ENCODE peak calls at places on chromosomes 2 and 18, in nine cellular contexts. J, O, D, W, F, U, Y, I and H are unnamed samples.

GRCh38 chr18:6482198-6482977 is 67.7 kb upstream of the L3MBTL4 start:
- DNase-seq in W (peak), U (peak), D (peak), O (peak), F (peak), Y (peak), J (peak), I (peak), H (peak)

GRCh38 chr2:239908308-239908707 is 116.8 kb downstream of the NDUFA10 start:
- DNase-seq in U (no peak), J (no peak), Y (no peak), O (no peak), F (no peak), W (no peak), D (no peak), I (no peak), H (no peak)

GRCh38 chr2:104431701-104432121 is 422.2 kb upstream of the POU3F3 start:
- DNase-seq in J (no peak), F (no peak), D (no peak), Y (no peak), O (peak), W (no peak), U (no peak), I (no peak), H (no peak)

GRCh38 chr2:10208736-10209135 is 86.2 kb downstream of the RRM2 start:
- DNase-seq in J (no peak), F (no peak), Y (no peak), D (no peak), W (no peak), O (no peak), U (no peak), I (no peak), H (peak)

GRCh38 chr18:49016648-49017539 is 66.1 kb upstream of the SMAD7 start:
- DNase-seq in J (peak), W (peak), F (peak), I (no peak), Y (peak), U (peak), D (peak), O (peak), H (peak)

GRCh38 chr18:31245820-31246219 is 72.1 kb upstream of the DSG1 start:
- DNase-seq in U (no peak), Y (no peak), O (peak), W (no peak), J (no peak), I (no peak), F (no peak), D (no peak), H (no peak)

GRCh38 chr2:227655454-227655853 is 11.2 kb upstream of the SCYGR5 start:
- DNase-seq in D (no peak), W (peak), F (no peak), O (peak), Y (no peak), J (no peak), U (no peak), I (no peak), H (peak)

GRCh38 chr2:201261471-201261870 is 1.1 kb downstream of the CASP8 start:
- DNase-seq in J (no peak), F (no peak), D (no peak), O (no peak), W (no peak), U (no peak), Y (no peak), I (no peak), H (no peak)

GRCh38 chr2:182133195-182133891 is 147.7 kb downstream of the PPP1R1C start:
- DNase-seq in J (no peak), U (no peak), W (peak), D (no peak), F (no peak), Y (no peak), O (peak), I (no peak), H (peak)

GRCh38 chr18:32081881-32082280 is 9.8 kb upstream of the RNF138 start:
- DNase-seq in O (peak), Y (no peak), U (no peak), W (no peak), I (no peak), J (no peak), D (no peak), F (no peak), H (no peak)

GRCh38 chr2:240461471-240462072 is 26.1 kb downstream of the GPC1 start:
- DNase-seq in I (no peak), W (no peak), D (no peak), Y (no peak), J (no peak), U (peak), O (no peak), F (peak), H (no peak)

GRCh38 chr2:143347303-143347702 is 218.1 kb downstream of the ARHGAP15 start:
- DNase-seq in D (no peak), O (no peak), J (no peak), U (no peak), Y (no peak), I (no peak), F (no peak), W (no peak), H (no peak)

GRCh38 chr2:69298261-69298660 is 88.8 kb downstream of the GFPT1 start:
- DNase-seq in F (no peak), I (no peak), O (peak), D (no peak), J (no peak), W (peak), Y (no peak), U (no peak), H (peak)

GRCh38 chr2:10252202-10252601 is 50.5 kb upstream of the HPCAL1 start:
- DNase-seq in Y (no peak), J (no peak), F (no peak), D (no peak), O (no peak), W (no peak), I (no peak), U (peak), H (no peak)

GRCh38 chr18:21740724-21741510 is at the start of gene MIB1:
- DNase-seq in W (peak), Y (no peak), F (peak), U (peak), I (peak), O (no peak), D (peak), J (no peak), H (peak)

GRCh38 chr2:62587616-62588015 is 81.6 kb upstream of the TMEM17 start:
- DNase-seq in D (no peak), U (no peak), F (no peak), J (no peak), I (no peak), Y (no peak), O (no peak), W (no peak), H (no peak)

GRCh38 chr18:46867471-46868170 is 49.7 kb downstream of the PIAS2 start:
- DNase-seq in W (no peak), J (no peak), O (no peak), Y (no peak), I (no peak), F (no peak), U (no peak), D (no peak), H (no peak)

GRCh38 chr18:74590606-74591005 is 7.1 kb upstream of the ZNF407 start:
- DNase-seq in I (no peak), W (no peak), Y (no peak), O (no peak), U (no peak), J (no peak), D (no peak), F (no peak), H (no peak)

GRCh38 chr2:241507430-241508239 is 749 bp downstream of the STK25 start:
- DNase-seq in J (peak), D (peak), U (no peak), Y (no peak), W (peak), F (peak), I (peak), O (no peak), H (peak)

GRCh38 chr2:153416071-153416470 is 62.5 kb downstream of the RPRM start:
- DNase-seq in O (peak), J (no peak), W (no peak), F (no peak), D (no peak), U (no peak), I (no peak), Y (no peak), H (no peak)

GRCh38 chr2:234632527-234633391 is 135.9 kb upstream of the ARL4C start:
- DNase-seq in D (no peak), W (peak), F (no peak), O (peak), J (peak), I (no peak), Y (no peak), U (no peak), H (no peak)

GRCh38 chr2:204950695-204951094 is 405.4 kb downstream of the PARD3B start:
- DNase-seq in D (no peak), U (no peak), F (no peak), J (no peak), W (no peak), I (no peak), Y (no peak), O (peak), H (no peak)

GRCh38 chr18:59265246-59266018 is 7.8 kb downstream of the RAX start:
- DNase-seq in I (no peak), F (no peak), U (no peak), Y (no peak), O (no peak), D (no peak), W (no peak), J (peak), H (peak)

GRCh38 chr2:202022755-202023154 is 10.9 kb upstream of the FZD7 start:
- DNase-seq in Y (no peak), F (no peak), D (no peak), I (no peak), O (no peak), J (no peak), W (no peak), U (no peak), H (no peak)

GRCh38 chr2:134160793-134161504 is 92.9 kb upstream of the MGAT5 start:
- DNase-seq in D (no peak), O (no peak), W (peak), I (peak), J (no peak), F (no peak), U (no peak), Y (no peak), H (no peak)

GRCh38 chr18:61637319-61637718 is 255.5 kb downstream of the RNF152 start:
- DNase-seq in F (no peak), Y (no peak), U (no peak), W (no peak), O (no peak), J (peak), D (peak), I (no peak), H (no peak)
- TF ChIP-seq CTCF in F (no peak), Y (peak), U (no peak), W (no peak), O (no peak), J (peak), D (no peak), I (no peak), H (no peak)

DNA sequence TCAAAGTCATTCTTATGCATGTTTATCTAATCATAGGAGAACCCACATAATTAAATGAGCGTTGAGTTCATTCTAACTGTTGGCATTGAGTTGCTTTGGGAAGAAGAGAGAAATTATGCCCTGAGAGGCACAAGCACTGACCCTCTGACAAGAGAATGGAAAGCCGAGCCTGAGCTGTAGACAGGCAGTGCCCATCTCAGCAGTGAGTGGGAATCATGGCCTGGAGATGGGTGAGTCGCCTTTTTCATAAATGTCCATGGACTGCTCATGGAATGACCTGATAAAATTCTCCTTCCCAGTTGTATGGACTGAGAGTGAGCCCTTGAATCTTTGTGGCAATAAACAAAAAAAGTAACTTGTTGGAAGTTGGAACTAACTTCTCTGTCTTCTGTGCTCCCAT is 21.4 kb upstream of the MYO3B start:
- DNase-seq in Y (no peak), J (no peak), U (no peak), W (no peak), I (no peak), F (no peak), O (no peak), D (no peak), H (no peak)
- H3K27ac ChIP-seq in Y (no peak), J (no peak), U (no peak), W (no peak), I (no peak), F (no peak), O (no peak), D (no peak), H (no peak)

GRCh38 chr18:55522011-55522410 is 66.0 kb downstream of the TCF4 start:
- DNase-seq in J (peak), F (no peak), D (no peak), Y (no peak), O (no peak), W (no peak), I (no peak), U (no peak), H (no peak)
- TF ChIP-seq CTCF in J (peak), F (no peak), D (peak), Y (no peak), O (peak), W (peak), I (peak), U (no peak), H (no peak)

GRCh38 chr2:38443021-38443541 is 66.0 kb upstream of the ATL2 start:
- DNase-seq in Y (no peak), D (no peak), U (no peak), F (no peak), O (peak), I (peak), W (peak), J (no peak), H (no peak)

GRCh38 chr2:38446972-38447561 is 70.0 kb upstream of the ATL2 start:
- DNase-seq in D (no peak), U (no peak), I (no peak), O (no peak), Y (no peak), J (no peak), W (no peak), F (no peak), H (peak)

GRCh38 chr2:38446418-38446817 is 69.3 kb upstream of the ATL2 start:
- DNase-seq in U (no peak), W (no peak), J (no peak), Y (no peak), O (no peak), D (no peak), F (no peak), I (peak), H (no peak)

GRCh38 chr2:38441346-38441745 is 64.3 kb upstream of the ATL2 start:
- DNase-seq in F (no peak), I (no peak), O (no peak), D (no peak), W (no peak), J (no peak), Y (no peak), U (no peak), H (no peak)

GRCh38 chr2:38444247-38444646 is 67.2 kb upstream of the ATL2 start:
- DNase-seq in I (no peak), D (no peak), J (peak), F (no peak), Y (peak), W (no peak), O (peak), U (no peak), H (peak)
- H3K27ac ChIP-seq in I (no peak), D (no peak), J (peak), F (no peak), Y (no peak), W (no peak), O (no peak), U (no peak), H (no peak)

GRCh38 chr2:47520825-47521665 is 118.1 kb downstream of the MSH2 start:
- DNase-seq in W (peak), O (peak), Y (no peak), I (peak), F (peak), U (peak), J (peak), D (no peak), H (peak)
- TF ChIP-seq CTCF in W (peak), O (no peak), Y (no peak), I (peak), F (no peak), U (no peak), J (no peak), D (no peak), H (peak)

GRCh38 chr2:100844514-100844913 is 24.6 kb downstream of the NPAS2 start:
- DNase-seq in F (no peak), Y (no peak), D (no peak), U (no peak), J (no peak), O (no peak), W (peak), I (no peak), H (no peak)

GRCh38 chr2:100845141-100845991 is 25.4 kb downstream of the NPAS2 start:
- DNase-seq in O (no peak), W (no peak), U (no peak), Y (no peak), I (peak), F (no peak), J (no peak), D (no peak), H (no peak)

GRCh38 chr2:100835253-100835652 is 15.3 kb downstream of the NPAS2 start:
- DNase-seq in J (no peak), O (no peak), Y (no peak), F (no peak), I (no peak), U (no peak), D (no peak), W (no peak), H (no peak)

GRCh38 chr2:100842241-100842922 is 22.4 kb downstream of the NPAS2 start:
- DNase-seq in J (no peak), I (no peak), O (no peak), D (no peak), Y (no peak), W (no peak), F (no peak), U (no peak), H (no peak)

DNA sequence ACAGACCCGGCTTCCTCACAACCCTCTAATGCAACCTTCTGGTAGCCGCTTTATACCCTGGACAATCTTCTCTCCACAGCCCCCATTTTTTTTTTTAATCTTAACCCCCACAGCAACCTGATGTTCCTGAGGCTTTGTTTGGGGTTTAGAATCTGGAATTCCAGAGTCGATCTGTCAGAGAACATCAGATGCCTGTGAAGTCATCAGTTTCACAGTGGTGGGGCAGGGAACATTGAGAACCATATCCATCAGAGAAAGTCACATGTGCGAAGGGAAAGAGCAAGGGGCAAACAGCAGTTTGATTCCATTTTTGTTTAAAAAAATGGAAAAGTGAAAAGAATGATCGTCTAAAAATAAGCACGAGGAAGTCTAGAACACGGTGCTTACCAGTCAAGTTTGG is 20.6 kb downstream of the NPAS2 start:
- DNase-seq in W (no peak), Y (no peak), I (no peak), J (no peak), F (no peak), D (no peak), U (no peak), O (no peak), H (no peak)
- H3K27ac ChIP-seq in W (no peak), Y (no peak), I (no peak), J (no peak), F (no peak), D (no peak), U (no peak), O (no peak), H (no peak)

DNA sequence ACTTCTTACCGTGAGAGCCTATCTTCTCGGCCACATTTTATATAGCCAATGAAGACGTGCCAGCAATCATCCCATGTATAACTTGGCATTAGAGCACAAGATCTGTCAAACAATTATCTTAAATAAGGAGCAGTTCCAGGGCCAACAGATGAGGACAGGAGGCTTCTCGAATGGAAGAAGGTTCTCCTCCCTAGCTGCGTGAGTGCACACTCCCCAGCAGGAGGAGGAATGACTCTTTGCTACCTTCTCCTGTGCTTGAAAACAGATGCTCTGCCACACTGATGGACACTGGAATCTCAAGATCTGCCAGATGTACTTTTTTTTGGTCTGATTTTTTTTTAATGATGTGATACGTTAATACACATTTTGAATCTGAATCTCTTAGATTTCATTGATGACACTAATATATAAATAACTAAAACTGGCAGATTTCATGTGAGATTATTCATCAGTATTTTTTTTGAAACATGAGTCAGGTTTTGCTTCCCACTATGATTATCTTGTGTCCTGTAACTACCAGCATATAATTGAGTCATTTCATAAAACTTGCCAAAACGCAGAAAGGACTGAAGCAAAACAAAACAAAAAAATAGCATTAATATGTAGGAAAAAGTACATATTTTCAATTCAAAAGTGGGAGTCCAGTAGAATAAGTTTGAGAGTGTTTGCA is 626 bp upstream of the VIT start:
- DNase-seq in J (no peak), O (peak), W (peak), U (no peak), Y (no peak), D (no peak), I (no peak), F (no peak), H (peak)
- TF ChIP-seq CTCF in J (peak), O (peak), W (peak), U (no peak), Y (peak), D (peak), I (no peak), F (no peak), H (no peak)